ENCODE peak calls at places on chromosome X, in nine cellular contexts. H is body of pancreas, A is RWPE1, J is left colon, Z is ovary, B is NCI-H1105, I is posterior cingulate gyrus, D is amniotic epithelial cell, Q is T-helper 1 cell. S is an unnamed sample.

GRCh38 chrX:23822397-23822796 is 39.4 kb downstream of the SAT1 start:
- DNase-seq in H (no peak), A (no peak), J (no peak), Z (no peak), B (no peak), I (peak; percentile 12), D (no peak), Q (no peak), S (no peak)

GRCh38 chrX:24025741-24026402 is 1.1 kb downstream of the KLHL15 start:
- DNase-seq in H (peak; percentile 37), A (peak; percentile 12), J (no peak), Z (no peak), B (peak; percentile 53), I (no peak), D (peak; percentile 69), Q (no peak), S (no peak)

GRCh38 chrX:1657367-1658082 is 42.7 kb downstream of the ASMT start:
- DNase-seq in H (no peak), A (peak; percentile 8), J (peak; percentile 24), Z (no peak), B (no peak), I (no peak), D (peak; percentile 34), Q (peak; percentile 50), S (peak; percentile 73)

GRCh38 chrX:113059714-113060113 is 219.1 kb upstream of the AMOT start:
- DNase-seq in H (no peak), A (no peak), J (no peak), Z (no peak), B (no peak), I (no peak), D (no peak), Q (no peak), S (no peak)

GRCh38 chrX:3184176-3184930 is 143.1 kb downstream of the ARSF start:
- DNase-seq in H (no peak), A (no peak), J (no peak), Z (no peak), B (no peak), I (no peak), D (peak; percentile 93), Q (no peak), S (no peak)

GRCh38 chrX:69951756-69952155 is 98.0 kb downstream of the AWAT2 start:
- DNase-seq in H (no peak), A (no peak), J (no peak), Z (no peak), B (no peak), I (no peak), D (no peak), Q (no peak), S (no peak)

GRCh38 chrX:103831803-103832544 is at the start of gene RAB9B:
- DNase-seq in H (peak; percentile 20), A (peak; percentile 1), J (peak; percentile 24), Z (peak; percentile 86), B (peak; percentile 38), I (peak; percentile 45), D (no peak), Q (no peak), S (peak; percentile 24)

GRCh38 chrX:140318306-140318705 is 186.6 kb downstream of the SOX3 start:
- DNase-seq in H (no peak), A (peak; percentile 26), J (no peak), Z (no peak), B (no peak), I (no peak), D (peak; percentile 5), Q (no peak), S (no peak)

GRCh38 chrX:139008185-139008584 is 296.7 kb upstream of the FGF13 start:
- DNase-seq in H (no peak), A (no peak), J (no peak), Z (no peak), B (no peak), I (no peak), D (no peak), Q (no peak), S (no peak)

GRCh38 chrX:41481264-41482109 is 34.3 kb downstream of the NYX start:
- DNase-seq in H (no peak), A (no peak), J (no peak), Z (no peak), B (no peak), I (no peak), D (no peak), Q (no peak), S (no peak)

GRCh38 chrX:133726211-133726630 is 259.2 kb downstream of the GPC3 start:
- DNase-seq in H (no peak), A (peak; percentile 63), J (no peak), Z (no peak), B (no peak), I (no peak), D (peak; percentile 19), Q (no peak), S (no peak)

S was measured in natural killer cell.